ENCODE peak calls at places on chromosomes 5 and 9, in nine cellular contexts. D is smooth muscle cell of the brain vasculature; U is C1 segment of cervical spinal cord; W is endodermal cell; H is GM13976; M is stimulated activated CD4-positive, alpha-beta T cell treated with anti-CD3 and anti-CD28 coated beads, Interleukin-2, amount 100 ng/mL, for 48 hours; Q is Calu3; S is mucosa of gallbladder; P is HT1080. C is an unnamed sample.

GRCh38 chr5:89255845-89256463 is 373.0 kb upstream of the MEF2C start:
- DNase-seq in D (no peak), U (no peak), W (no peak), H (no peak), M (no peak), Q (no peak), S (no peak), P (peak), C (no peak)

GRCh38 chr5:61919920-61920319 is 386.1 kb upstream of the KIF2A start:
- DNase-seq in D (no peak), U (no peak), W (no peak), H (no peak), M (no peak), Q (peak), S (peak), P (peak), C (no peak)

GRCh38 chr5:123874600-123875201 is 362.7 kb downstream of the CSNK1G3 start:
- DNase-seq in D (no peak), U (peak), W (peak), H (no peak), M (no peak), Q (no peak), S (no peak), P (no peak), C (no peak)

GRCh38 chr9:97747201-97747965 is 50.2 kb upstream of the XPA start:
- DNase-seq in D (no peak), U (no peak), W (no peak), H (no peak), M (no peak), Q (no peak), S (no peak), P (no peak), C (no peak)

GRCh38 chr9:98977246-98977681 is 33.6 kb downstream of the COL15A1 start:
- DNase-seq in D (no peak), U (no peak), W (no peak), H (no peak), M (no peak), Q (no peak), S (no peak), P (no peak), C (no peak)

GRCh38 chr5:115392611-115393010 is 96.2 kb upstream of the CCDC112 start:
- DNase-seq in D (no peak), U (no peak), W (no peak), H (no peak), M (no peak), Q (no peak), S (no peak), P (no peak), C (no peak)

GRCh38 chr5:127872494-127872893 is 169.3 kb downstream of the CCDC192 start:
- DNase-seq in D (no peak), U (no peak), W (no peak), H (no peak), M (no peak), Q (no peak), S (no peak), P (peak), C (no peak)

GRCh38 chr9:91758491-91758981 is 191.5 kb downstream of the ROR2 start:
- DNase-seq in D (no peak), U (no peak), W (peak), H (peak), M (peak), Q (peak), S (no peak), P (peak), C (peak)

GRCh38 chr9:130952065-130952762 is 13.2 kb upstream of the FIBCD1 start:
- DNase-seq in D (no peak), U (no peak), W (no peak), H (no peak), M (no peak), Q (no peak), S (no peak), P (no peak), C (no peak)

GRCh38 chr9:78325343-78325742 is 28.4 kb downstream of the PSAT1 start:
- DNase-seq in D (peak), U (no peak), W (no peak), H (no peak), M (no peak), Q (no peak), S (no peak), P (no peak), C (no peak)

GRCh38 chr5:59401637-59402036 is 491.9 kb downstream of the PDE4D start:
- DNase-seq in D (no peak), U (no peak), W (no peak), H (no peak), M (no peak), Q (no peak), S (no peak), P (no peak), C (no peak)

GRCh38 chr9:99019523-99020331 is 76.0 kb downstream of the COL15A1 start:
- DNase-seq in D (no peak), U (no peak), W (peak), H (no peak), M (no peak), Q (no peak), S (no peak), P (peak), C (no peak)

GRCh38 chr5:170262061-170262764 is 29.4 kb downstream of the C5orf58 start:
- DNase-seq in D (no peak), U (no peak), W (no peak), H (no peak), M (no peak), Q (no peak), S (no peak), P (no peak), C (no peak)

GRCh38 chr5:160175438-160176218 is 53.7 kb upstream of the FABP6 start:
- DNase-seq in D (no peak), U (peak), W (no peak), H (no peak), M (no peak), Q (no peak), S (peak), P (peak), C (no peak)

GRCh38 chr9:15642369-15642962 is 89.6 kb downstream of the CCDC171 start:
- DNase-seq in D (peak), U (peak), W (no peak), H (peak), M (no peak), Q (no peak), S (no peak), P (peak), C (no peak)

GRCh38 chr5:96529559-96529958 is 96.5 kb upstream of the PCSK1 start:
- DNase-seq in D (no peak), U (no peak), W (no peak), H (no peak), M (no peak), Q (no peak), S (no peak), P (no peak), C (no peak)

GRCh38 chr5:139740138-139740992 is 55.2 kb upstream of the PSD2 start:
- DNase-seq in D (no peak), U (no peak), W (no peak), H (peak), M (no peak), Q (no peak), S (no peak), P (no peak), C (peak)

GRCh38 chr9:114396558-114397218 is 8.9 kb upstream of the AKNA start:
- DNase-seq in D (no peak), U (no peak), W (no peak), H (no peak), M (no peak), Q (no peak), S (no peak), P (no peak), C (no peak)

GRCh38 chr5:10354048-10354872 is 765 bp downstream of the MARCHF6 start:
- DNase-seq in D (no peak), U (no peak), W (peak), H (peak), M (peak), Q (peak), S (no peak), P (peak), C (no peak)

GRCh38 chr5:175654807-175655206 is 3.1 kb upstream of the HRH2 start:
- DNase-seq in D (no peak), U (no peak), W (no peak), H (no peak), M (no peak), Q (no peak), S (no peak), P (peak), C (no peak)

GRCh38 chr9:91516061-91516460 is 92.4 kb upstream of the NFIL3 start:
- DNase-seq in D (no peak), U (no peak), W (no peak), H (no peak), M (no peak), Q (no peak), S (no peak), P (no peak), C (no peak)

GRCh38 chr9:77063645-77064285 is 44.3 kb downstream of the FOXB2 start:
- DNase-seq in D (peak), U (no peak), W (no peak), H (no peak), M (no peak), Q (no peak), S (no peak), P (peak), C (no peak)

GRCh38 chr5:148873120-148873519 is 46.7 kb downstream of the ADRB2 start:
- DNase-seq in D (no peak), U (no peak), W (no peak), H (no peak), M (no peak), Q (no peak), S (no peak), P (no peak), C (no peak)

GRCh38 chr5:127486471-127486870 is 31.0 kb upstream of the PRRC1 start:
- DNase-seq in D (no peak), U (no peak), W (no peak), H (no peak), M (no peak), Q (no peak), S (no peak), P (no peak), C (no peak)

GRCh38 chr5:65927497-65928340 is 1.3 kb downstream of the ERBIN start:
- DNase-seq in D (no peak), U (no peak), W (no peak), H (peak), M (no peak), Q (no peak), S (no peak), P (peak), C (peak)

GRCh38 chr5:140118294-140118936 is 4.5 kb downstream of the PURA start:
- DNase-seq in D (no peak), U (no peak), W (no peak), H (no peak), M (no peak), Q (no peak), S (no peak), P (peak), C (no peak)

GRCh38 chr9:119026120-119026519 is 343.1 kb downstream of the BRINP1 start:
- DNase-seq in D (no peak), U (peak), W (no peak), H (no peak), M (no peak), Q (no peak), S (peak), P (peak), C (no peak)

GRCh38 chr5:34627794-34628193 is 28.3 kb upstream of the RAI14 start:
- DNase-seq in D (no peak), U (no peak), W (no peak), H (no peak), M (no peak), Q (no peak), S (no peak), P (peak), C (no peak)

GRCh38 chr5:60810438-60811085 is 33.5 kb downstream of the ELOVL7 start:
- DNase-seq in D (no peak), U (no peak), W (no peak), H (no peak), M (no peak), Q (peak), S (no peak), P (peak), C (no peak)

C was measured in GM12891.